ENCODE peak calls at places on chromosomes 12 and 14, in seven cellular contexts. One of them, this sample, is unnamed.
A peak's percentile ranks its signal among the peaks of the same experiment; 100 is the strongest.

GRCh38 chr14:106518054-106518943 is 991.9 kb downstream of the TMEM121 start:
- DNase-seq in CD8-positive, alpha-beta T cell: peak; percentile 93
- DNase-seq in left ventricle myocardium inferior: peak; percentile 32
- DNase-seq in heart left ventricle: peak; percentile 72
- DNase-seq in tibial artery: no peak
- DNase-seq in naive thymus-derived CD4-positive, alpha-beta T cell: peak; percentile 79
- DNase-seq in pancreas: peak; percentile 29
- DNase-seq in this sample: no peak

GRCh38 chr12:64514456-64514855 is 62.5 kb downstream of the TBK1 start:
- DNase-seq in left ventricle myocardium inferior: no peak
- DNase-seq in heart left ventricle: no peak
- DNase-seq in CD8-positive, alpha-beta T cell: no peak
- DNase-seq in tibial artery: no peak
- DNase-seq in pancreas: no peak
- DNase-seq in naive thymus-derived CD4-positive, alpha-beta T cell: no peak
- DNase-seq in this sample: no peak

GRCh38 chr14:58280954-58281787 is 17.2 kb upstream of the ARID4A start:
- DNase-seq in CD8-positive, alpha-beta T cell: no peak
- DNase-seq in left ventricle myocardium inferior: no peak
- DNase-seq in heart left ventricle: no peak
- DNase-seq in tibial artery: no peak
- DNase-seq in naive thymus-derived CD4-positive, alpha-beta T cell: peak; percentile 45
- DNase-seq in pancreas: no peak
- DNase-seq in this sample: peak; percentile 85

GRCh38 chr14:28294834-28295440 is 471.6 kb upstream of the FOXG1 start:
- DNase-seq in tibial artery: no peak
- DNase-seq in heart left ventricle: no peak
- DNase-seq in pancreas: no peak
- DNase-seq in naive thymus-derived CD4-positive, alpha-beta T cell: no peak
- DNase-seq in CD8-positive, alpha-beta T cell: no peak
- DNase-seq in left ventricle myocardium inferior: no peak
- DNase-seq in this sample: no peak

GRCh38 chr14:62081012-62081612 is 318.9 kb downstream of the SNAPC1 start:
- DNase-seq in tibial artery: no peak
- DNase-seq in naive thymus-derived CD4-positive, alpha-beta T cell: no peak
- DNase-seq in heart left ventricle: no peak
- DNase-seq in left ventricle myocardium inferior: no peak
- DNase-seq in CD8-positive, alpha-beta T cell: no peak
- DNase-seq in pancreas: no peak
- DNase-seq in this sample: no peak

GRCh38 chr14:61616524-61617185 is 78.7 kb upstream of the HIF1A start:
- DNase-seq in tibial artery: no peak
- DNase-seq in left ventricle myocardium inferior: no peak
- DNase-seq in CD8-positive, alpha-beta T cell: no peak
- DNase-seq in heart left ventricle: no peak
- DNase-seq in naive thymus-derived CD4-positive, alpha-beta T cell: no peak
- DNase-seq in pancreas: no peak
- DNase-seq in this sample: peak; percentile 64

GRCh38 chr12:127677537-127678131 is 589.3 kb upstream of the TMEM132C start:
- DNase-seq in CD8-positive, alpha-beta T cell: peak; percentile 53
- DNase-seq in heart left ventricle: peak; percentile 64
- DNase-seq in naive thymus-derived CD4-positive, alpha-beta T cell: no peak
- DNase-seq in tibial artery: peak; percentile 74
- DNase-seq in pancreas: peak; percentile 57
- DNase-seq in left ventricle myocardium inferior: peak; percentile 41
- DNase-seq in this sample: peak; percentile 72

GRCh38 chr14:90175631-90176030 is 80.7 kb upstream of the PSMC1 start:
- DNase-seq in left ventricle myocardium inferior: no peak
- DNase-seq in naive thymus-derived CD4-positive, alpha-beta T cell: no peak
- DNase-seq in CD8-positive, alpha-beta T cell: no peak
- DNase-seq in pancreas: peak; percentile 59
- DNase-seq in tibial artery: no peak
- DNase-seq in heart left ventricle: no peak
- DNase-seq in this sample: no peak

GRCh38 chr14:67941456-67942018 is 122.0 kb downstream of the RAD51B start:
- DNase-seq in CD8-positive, alpha-beta T cell: no peak
- DNase-seq in heart left ventricle: no peak
- DNase-seq in left ventricle myocardium inferior: no peak
- DNase-seq in tibial artery: no peak
- DNase-seq in pancreas: no peak
- DNase-seq in naive thymus-derived CD4-positive, alpha-beta T cell: no peak
- DNase-seq in this sample: no peak

GRCh38 chr14:103846569-103847438 is 571 bp downstream of the PPP1R13B start:
- DNase-seq in tibial artery: peak; percentile 73
- DNase-seq in heart left ventricle: peak; percentile 80
- DNase-seq in naive thymus-derived CD4-positive, alpha-beta T cell: no peak
- DNase-seq in CD8-positive, alpha-beta T cell: peak; percentile 56
- DNase-seq in left ventricle myocardium inferior: peak; percentile 57
- DNase-seq in pancreas: peak; percentile 76
- DNase-seq in this sample: no peak

GRCh38 chr14:57057803-57058202 is 210.9 kb downstream of the EXOC5 start:
- DNase-seq in naive thymus-derived CD4-positive, alpha-beta T cell: no peak
- DNase-seq in tibial artery: no peak
- DNase-seq in pancreas: peak; percentile 85
- DNase-seq in CD8-positive, alpha-beta T cell: no peak
- DNase-seq in left ventricle myocardium inferior: no peak
- DNase-seq in heart left ventricle: no peak
- DNase-seq in this sample: no peak

GRCh38 chr14:72613196-72613974 is 280.5 kb downstream of the DPF3 start:
- DNase-seq in naive thymus-derived CD4-positive, alpha-beta T cell: no peak
- DNase-seq in heart left ventricle: peak; percentile 89
- DNase-seq in CD8-positive, alpha-beta T cell: peak; percentile 37
- DNase-seq in pancreas: peak; percentile 67
- DNase-seq in tibial artery: no peak
- DNase-seq in left ventricle myocardium inferior: peak; percentile 88
- DNase-seq in this sample: no peak

GRCh38 chr12:122004633-122005071 is 17.0 kb upstream of the BCL7A start:
- DNase-seq in naive thymus-derived CD4-positive, alpha-beta T cell: no peak
- DNase-seq in heart left ventricle: peak; percentile 37
- DNase-seq in CD8-positive, alpha-beta T cell: no peak
- DNase-seq in pancreas: no peak
- DNase-seq in tibial artery: no peak
- DNase-seq in left ventricle myocardium inferior: no peak
- DNase-seq in this sample: no peak

GRCh38 chr12:78898416-78898815 is 33.8 kb downstream of the SYT1 start:
- DNase-seq in heart left ventricle: peak; percentile 55
- DNase-seq in tibial artery: no peak
- DNase-seq in left ventricle myocardium inferior: peak; percentile 46
- DNase-seq in CD8-positive, alpha-beta T cell: no peak
- DNase-seq in pancreas: peak; percentile 41
- DNase-seq in naive thymus-derived CD4-positive, alpha-beta T cell: no peak
- DNase-seq in this sample: no peak

GRCh38 chr12:50302686-50303085 is 19.4 kb upstream of the LIMA1 start:
- DNase-seq in heart left ventricle: no peak
- DNase-seq in left ventricle myocardium inferior: no peak
- DNase-seq in CD8-positive, alpha-beta T cell: no peak
- DNase-seq in naive thymus-derived CD4-positive, alpha-beta T cell: no peak
- DNase-seq in pancreas: no peak
- DNase-seq in tibial artery: no peak
- DNase-seq in this sample: peak; percentile 46

GRCh38 chr12:6699259-6699988 is 1.2 kb downstream of the PIANP start:
- DNase-seq in pancreas: no peak
- DNase-seq in heart left ventricle: no peak
- DNase-seq in left ventricle myocardium inferior: no peak
- DNase-seq in naive thymus-derived CD4-positive, alpha-beta T cell: no peak
- DNase-seq in tibial artery: no peak
- DNase-seq in CD8-positive, alpha-beta T cell: no peak
- DNase-seq in this sample: no peak

GRCh38 chr12:6698352-6699046 is 2.1 kb downstream of the PIANP start:
- DNase-seq in left ventricle myocardium inferior: no peak
- DNase-seq in CD8-positive, alpha-beta T cell: no peak
- DNase-seq in naive thymus-derived CD4-positive, alpha-beta T cell: no peak
- DNase-seq in tibial artery: no peak
- DNase-seq in heart left ventricle: no peak
- DNase-seq in pancreas: no peak
- DNase-seq in this sample: no peak

GRCh38 chr12:6701078-6701768 is 608 bp upstream of the PIANP start:
- DNase-seq in left ventricle myocardium inferior: no peak
- DNase-seq in tibial artery: no peak
- DNase-seq in naive thymus-derived CD4-positive, alpha-beta T cell: no peak
- DNase-seq in CD8-positive, alpha-beta T cell: no peak
- DNase-seq in pancreas: no peak
- DNase-seq in heart left ventricle: no peak
- DNase-seq in this sample: no peak

GRCh38 chr12:6700646-6701051 is at the start of gene PIANP:
- DNase-seq in CD8-positive, alpha-beta T cell: peak; percentile 70
- DNase-seq in naive thymus-derived CD4-positive, alpha-beta T cell: peak; percentile 38
- DNase-seq in heart left ventricle: peak; percentile 68
- DNase-seq in left ventricle myocardium inferior: peak; percentile 38
- DNase-seq in tibial artery: no peak
- DNase-seq in pancreas: peak; percentile 38
- DNase-seq in this sample: no peak

GRCh38 chr12:6699989-6700645 is 498 bp downstream of the PIANP start:
- DNase-seq in left ventricle myocardium inferior: no peak
- DNase-seq in naive thymus-derived CD4-positive, alpha-beta T cell: no peak
- DNase-seq in pancreas: no peak
- DNase-seq in heart left ventricle: no peak
- DNase-seq in CD8-positive, alpha-beta T cell: peak; percentile 54
- DNase-seq in tibial artery: no peak
- DNase-seq in this sample: no peak
- H3K4me3 ChIP-seq in left ventricle myocardium inferior: peak overlapping the region; percentile 65
- H3K4me3 ChIP-seq in naive thymus-derived CD4-positive, alpha-beta T cell: peak overlapping the region; percentile 37
- H3K4me3 ChIP-seq in pancreas: peak overlapping the region; percentile 26
- H3K4me3 ChIP-seq in heart left ventricle: peak overlapping the region; percentile 34
- H3K4me3 ChIP-seq in CD8-positive, alpha-beta T cell: peak overlapping the region; percentile 60
- H3K4me3 ChIP-seq in tibial artery: peak overlapping the region; percentile 43
- H3K4me3 ChIP-seq in this sample: peak overlapping the region; percentile 21

DNA sequence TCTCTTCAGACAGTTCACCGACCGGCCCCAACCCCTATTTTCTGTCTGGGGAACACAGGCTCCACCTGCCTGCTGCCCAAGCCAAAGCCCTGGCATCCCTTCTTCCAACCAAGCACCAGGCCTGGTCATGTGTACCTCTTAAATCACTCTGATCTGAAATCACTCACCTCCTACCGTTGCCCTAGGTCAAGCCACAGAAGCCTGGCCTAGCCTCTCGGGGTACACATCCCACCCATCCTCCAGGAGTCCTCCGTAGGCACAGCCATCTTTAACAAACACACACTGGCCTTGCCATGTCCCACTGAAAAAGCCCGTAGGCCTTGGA is 81.8 kb downstream of the IRF2BPL start:
- DNase-seq in naive thymus-derived CD4-positive, alpha-beta T cell: no peak
- DNase-seq in CD8-positive, alpha-beta T cell: no peak
- DNase-seq in tibial artery: no peak
- DNase-seq in pancreas: no peak
- DNase-seq in left ventricle myocardium inferior: no peak
- DNase-seq in heart left ventricle: no peak
- DNase-seq in this sample: no peak
- H3K4me1 ChIP-seq in naive thymus-derived CD4-positive, alpha-beta T cell: peaks cover 6% of the 10 kb centered on the region
- H3K4me1 ChIP-seq in CD8-positive, alpha-beta T cell: peaks cover 13% of the 10 kb centered on the region
- H3K4me1 ChIP-seq in tibial artery: peaks cover 6% of the 10 kb centered on the region
- H3K4me1 ChIP-seq in pancreas: peaks cover 11% of the 10 kb centered on the region
- H3K4me1 ChIP-seq in left ventricle myocardium inferior: peaks cover 50% of the 10 kb centered on the region
- H3K4me1 ChIP-seq in heart left ventricle: peaks cover 38% of the 10 kb centered on the region
- H3K4me1 ChIP-seq in this sample: peaks cover 40% of the 10 kb centered on the region

GRCh38 chr14:24243336-24243836 is 963 bp upstream of the TINF2 start:
- DNase-seq in naive thymus-derived CD4-positive, alpha-beta T cell: no peak
- DNase-seq in heart left ventricle: no peak
- DNase-seq in left ventricle myocardium inferior: no peak
- DNase-seq in tibial artery: no peak
- DNase-seq in CD8-positive, alpha-beta T cell: no peak
- DNase-seq in pancreas: no peak
- DNase-seq in this sample: no peak
- H3K4me3 ChIP-seq in naive thymus-derived CD4-positive, alpha-beta T cell: peak overlapping the region; percentile 78
- H3K4me3 ChIP-seq in heart left ventricle: peak overlapping the region; percentile 42
- H3K4me3 ChIP-seq in left ventricle myocardium inferior: peak overlapping the region; percentile 85
- H3K4me3 ChIP-seq in tibial artery: peak overlapping the region; percentile 68
- H3K4me3 ChIP-seq in CD8-positive, alpha-beta T cell: peak overlapping the region; percentile 83
- H3K4me3 ChIP-seq in pancreas: peak overlapping the region; percentile 64
- H3K4me3 ChIP-seq in this sample: peak overlapping the region; percentile 52

GRCh38 chr12:87812030-87812429 is 217.2 kb downstream of the C12orf50 start:
- DNase-seq in heart left ventricle: no peak
- DNase-seq in left ventricle myocardium inferior: no peak
- DNase-seq in pancreas: no peak
- DNase-seq in tibial artery: no peak
- DNase-seq in CD8-positive, alpha-beta T cell: no peak
- DNase-seq in naive thymus-derived CD4-positive, alpha-beta T cell: no peak
- DNase-seq in this sample: no peak
- H3K4me1 ChIP-seq in heart left ventricle: no peaks in the 10 kb centered on the region
- H3K4me1 ChIP-seq in left ventricle myocardium inferior: no peaks in the 10 kb centered on the region
- H3K4me1 ChIP-seq in pancreas: no peaks in the 10 kb centered on the region
- H3K4me1 ChIP-seq in tibial artery: no peaks in the 10 kb centered on the region
- H3K4me1 ChIP-seq in CD8-positive, alpha-beta T cell: no peaks in the 10 kb centered on the region
- H3K4me1 ChIP-seq in naive thymus-derived CD4-positive, alpha-beta T cell: no peaks in the 10 kb centered on the region
- H3K4me1 ChIP-seq in this sample: peaks cover 60% of the 10 kb centered on the region

GRCh38 chr12:91331371-91331770 is 148.8 kb upstream of the DCN start:
- DNase-seq in naive thymus-derived CD4-positive, alpha-beta T cell: no peak
- DNase-seq in pancreas: no peak
- DNase-seq in CD8-positive, alpha-beta T cell: no peak
- DNase-seq in heart left ventricle: no peak
- DNase-seq in left ventricle myocardium inferior: no peak
- DNase-seq in tibial artery: no peak
- DNase-seq in this sample: no peak

GRCh38 chr12:91327889-91328288 is 145.3 kb upstream of the DCN start:
- DNase-seq in tibial artery: no peak
- DNase-seq in naive thymus-derived CD4-positive, alpha-beta T cell: no peak
- DNase-seq in heart left ventricle: no peak
- DNase-seq in pancreas: no peak
- DNase-seq in CD8-positive, alpha-beta T cell: no peak
- DNase-seq in left ventricle myocardium inferior: no peak
- DNase-seq in this sample: no peak

GRCh38 chr12:91332305-91332704 is 149.7 kb upstream of the DCN start:
- DNase-seq in CD8-positive, alpha-beta T cell: no peak
- DNase-seq in pancreas: no peak
- DNase-seq in naive thymus-derived CD4-positive, alpha-beta T cell: no peak
- DNase-seq in heart left ventricle: no peak
- DNase-seq in left ventricle myocardium inferior: no peak
- DNase-seq in tibial artery: no peak
- DNase-seq in this sample: no peak

GRCh38 chr12:91327136-91327535 is 144.5 kb upstream of the DCN start:
- DNase-seq in CD8-positive, alpha-beta T cell: no peak
- DNase-seq in naive thymus-derived CD4-positive, alpha-beta T cell: no peak
- DNase-seq in heart left ventricle: no peak
- DNase-seq in tibial artery: no peak
- DNase-seq in left ventricle myocardium inferior: no peak
- DNase-seq in pancreas: no peak
- DNase-seq in this sample: no peak

GRCh38 chr12:91326043-91327027 is 143.7 kb upstream of the DCN start:
- DNase-seq in pancreas: no peak
- DNase-seq in naive thymus-derived CD4-positive, alpha-beta T cell: peak; percentile 1
- DNase-seq in heart left ventricle: no peak
- DNase-seq in left ventricle myocardium inferior: no peak
- DNase-seq in CD8-positive, alpha-beta T cell: no peak
- DNase-seq in tibial artery: no peak
- DNase-seq in this sample: peak; percentile 56
- H3K4me3 ChIP-seq in pancreas: no peak overlapping the region
- H3K4me3 ChIP-seq in naive thymus-derived CD4-positive, alpha-beta T cell: no peak overlapping the region
- H3K4me3 ChIP-seq in heart left ventricle: no peak overlapping the region
- H3K4me3 ChIP-seq in left ventricle myocardium inferior: no peak overlapping the region
- H3K4me3 ChIP-seq in CD8-positive, alpha-beta T cell: no peak overlapping the region
- H3K4me3 ChIP-seq in tibial artery: no peak overlapping the region
- H3K4me3 ChIP-seq in this sample: no peak overlapping the region

This sample was measured in SJSA1.